ENCODE peak calls at places on chromosomes 12 and 14, in seven cellular contexts. E is fibroblast of lung, P is psoas muscle, Q is body of pancreas, U is neural crest cell, F is type B pancreatic cell, Y is uterus. V is an unnamed sample.

GRCh38 chr12:2691340-2692111 is 103.2 kb upstream of the FKBP4 start:
- DNase-seq in E (no peak), P (no peak), Q (peak; percentile 29), U (peak; percentile 33), F (peak; percentile 71), Y (no peak), V (no peak)

GRCh38 chr14:24095196-24096068 is 1.3 kb downstream of the PCK2 start:
- DNase-seq in E (peak; percentile 62), P (peak; percentile 70), Q (peak; percentile 43), U (no peak), F (no peak), Y (peak; percentile 43), V (no peak)

GRCh38 chr14:74875941-74876913 is at the start of gene PROX2:
- DNase-seq in E (no peak), P (no peak), Q (no peak), U (no peak), F (no peak), Y (no peak), V (no peak)

GRCh38 chr12:119780786-119781434 is 96.2 kb downstream of the CIT start:
- DNase-seq in E (peak; percentile 58), P (no peak), Q (peak; percentile 80), U (peak; percentile 14), F (no peak), Y (no peak), V (no peak)

GRCh38 chr12:104828015-104828414 is 130.1 kb downstream of the SLC41A2 start:
- DNase-seq in E (no peak), P (peak; percentile 28), Q (no peak), U (no peak), F (no peak), Y (no peak), V (no peak)

GRCh38 chr12:15555466-15555865 is 233.2 kb downstream of the PTPRO start:
- DNase-seq in E (no peak), P (no peak), Q (no peak), U (no peak), F (no peak), Y (no peak), V (no peak)

GRCh38 chr12:93785262-93786010 is 108.3 kb downstream of the CRADD start:
- DNase-seq in E (peak; percentile 98), P (peak; percentile 50), Q (peak; percentile 25), U (no peak), F (no peak), Y (peak; percentile 38), V (peak; percentile 85)

GRCh38 chr12:2443766-2444165 is 351.0 kb upstream of the FKBP4 start:
- DNase-seq in E (no peak), P (no peak), Q (no peak), U (no peak), F (no peak), Y (no peak), V (no peak)

GRCh38 chr14:67411820-67412421 is at the start of gene PLEK2:
- DNase-seq in E (peak; percentile 20), P (peak; percentile 64), Q (peak; percentile 87), U (no peak), F (no peak), Y (no peak), V (no peak)

GRCh38 chr12:77891531-77892147 is 60.9 kb downstream of the NAV3 start:
- DNase-seq in E (no peak), P (no peak), Q (no peak), U (no peak), F (no peak), Y (no peak), V (no peak)

GRCh38 chr14:61385002-61385685 is 63.8 kb downstream of the PRKCH start:
- DNase-seq in E (no peak), P (no peak), Q (no peak), U (no peak), F (no peak), Y (no peak), V (no peak)

GRCh38 chr14:83463500-83464098 is 1929.9 kb upstream of the SEL1L start:
- DNase-seq in E (peak; percentile 64), P (no peak), Q (peak; percentile 62), U (peak; percentile 54), F (no peak), Y (no peak), V (no peak)

GRCh38 chr12:39574785-39575497 is 44.7 kb downstream of the ABCD2 start:
- DNase-seq in E (peak; percentile 9), P (no peak), Q (no peak), U (no peak), F (no peak), Y (no peak), V (no peak)

GRCh38 chr12:89383235-89384049 is 31.1 kb upstream of the DUSP6 start:
- DNase-seq in E (peak; percentile 39), P (no peak), Q (no peak), U (no peak), F (no peak), Y (no peak), V (no peak)

GRCh38 chr12:1993871-1994371 is 10.3 kb downstream of the DCP1B start:
- DNase-seq in E (peak; percentile 93), P (no peak), Q (no peak), U (no peak), F (no peak), Y (no peak), V (no peak)

GRCh38 chr12:93080994-93081809 is 152.1 kb upstream of the EEA1 start:
- DNase-seq in E (peak; percentile 18), P (no peak), Q (no peak), U (no peak), F (no peak), Y (no peak), V (no peak)

GRCh38 chr12:103986823-103987222 is 21.2 kb downstream of the TDG start:
- DNase-seq in E (no peak), P (no peak), Q (no peak), U (no peak), F (no peak), Y (no peak), V (no peak)

GRCh38 chr12:27733791-27734190 is 23.2 kb downstream of the MRPS35 start:
- DNase-seq in E (no peak), P (no peak), Q (no peak), U (no peak), F (no peak), Y (no peak), V (no peak)

GRCh38 chr14:103066399-103066798 is 9.1 kb upstream of the CDC42BPB start:
- DNase-seq in E (no peak), P (peak; percentile 67), Q (peak; percentile 44), U (no peak), F (no peak), Y (no peak), V (no peak)

GRCh38 chr14:90970167-90970600 is 90.3 kb downstream of the RPS6KA5 start:
- DNase-seq in E (peak; percentile 66), P (no peak), Q (no peak), U (no peak), F (no peak), Y (no peak), V (no peak)

GRCh38 chr14:86305058-86305457 is 775.1 kb downstream of the FLRT2 start:
- DNase-seq in E (peak; percentile 5), P (no peak), Q (no peak), U (no peak), F (no peak), Y (no peak), V (no peak)

GRCh38 chr14:92426237-92426636 is 87.3 kb upstream of the RIN3 start:
- DNase-seq in E (peak; percentile 27), P (no peak), Q (no peak), U (no peak), F (no peak), Y (no peak), V (no peak)

GRCh38 chr12:23824358-23824757 is 125.1 kb downstream of the SOX5 start:
- DNase-seq in E (no peak), P (no peak), Q (no peak), U (no peak), F (no peak), Y (no peak), V (no peak)

DNA sequence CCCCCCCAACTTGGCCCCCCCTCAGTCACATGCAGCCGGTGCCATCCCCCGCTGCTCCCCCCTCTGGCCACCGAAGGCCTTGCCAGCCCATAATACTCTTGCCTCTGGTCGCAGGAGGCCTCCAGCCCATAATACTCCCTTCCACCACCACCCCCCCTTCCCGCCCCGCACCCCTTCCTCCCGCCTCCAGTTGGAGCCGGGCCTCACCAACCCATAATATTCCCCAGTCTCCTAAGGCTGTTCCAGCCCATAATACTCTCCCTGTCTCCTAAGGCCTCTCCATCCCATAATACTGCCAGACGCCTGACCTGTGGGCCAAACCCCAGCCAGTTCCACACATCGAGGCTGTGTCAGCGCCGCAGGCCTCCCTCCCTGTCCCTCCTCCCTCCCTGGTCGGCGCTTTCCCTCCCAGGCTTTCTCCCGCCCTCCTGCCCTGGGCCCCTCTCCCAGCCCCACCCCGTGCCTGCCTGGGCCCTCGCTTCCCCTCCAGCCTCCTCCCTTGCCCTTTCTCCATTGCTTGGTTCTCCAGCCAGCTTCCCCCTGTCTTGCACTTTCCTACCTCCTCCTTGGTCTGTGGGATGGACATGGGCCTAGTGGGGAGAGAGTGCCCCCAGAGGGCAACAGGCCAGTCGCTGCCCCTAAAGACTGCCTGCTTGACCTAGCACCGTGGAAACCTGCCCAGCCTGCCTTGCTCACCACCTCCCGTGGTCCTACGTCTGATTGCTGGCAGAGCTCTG is 6.8 kb upstream of the CHD4 start:
- DNase-seq in E (peak; percentile 100), P (peak; percentile 95), Q (peak; percentile 90), U (peak; percentile 85), F (peak; percentile 93), Y (peak; percentile 93), V (peak; percentile 97)
- TF ChIP-seq CTCF in E (peak; percentile 4), P (peak; percentile 7), Q (no peak), U (no peak), F (peak; percentile 43), Y (peak; percentile 8), V (no peak)

GRCh38 chr14:96303981-96304380 is 48.0 kb downstream of the BDKRB1 start:
- DNase-seq in E (no peak), P (no peak), Q (no peak), U (no peak), F (no peak), Y (no peak), V (no peak)

GRCh38 chr14:96304956-96305355 is 48.9 kb downstream of the BDKRB1 start:
- DNase-seq in E (no peak), P (no peak), Q (no peak), U (peak; percentile 11), F (no peak), Y (no peak), V (no peak)

GRCh38 chr14:96307434-96307833 is 51.4 kb downstream of the BDKRB1 start:
- DNase-seq in E (no peak), P (no peak), Q (no peak), U (no peak), F (no peak), Y (no peak), V (no peak)

GRCh38 chr14:96309128-96309906 is 53.3 kb downstream of the BDKRB1 start:
- DNase-seq in E (no peak), P (no peak), Q (peak; percentile 26), U (no peak), F (no peak), Y (no peak), V (no peak)

GRCh38 chr14:96309907-96310330 is 53.2 kb downstream of the ATG2B start:
- DNase-seq in E (peak; percentile 19), P (no peak), Q (no peak), U (no peak), F (no peak), Y (no peak), V (no peak)
- TF ChIP-seq CTCF in E (no peak), P (no peak), Q (no peak), U (no peak), F (peak; percentile 20), Y (no peak), V (no peak)

GRCh38 chr12:132342322-132342721 is 12.9 kb upstream of the GALNT9 start:
- DNase-seq in E (no peak), P (no peak), Q (no peak), U (no peak), F (no peak), Y (no peak), V (no peak)
- TF ChIP-seq CTCF in E (no peak), P (no peak), Q (no peak), U (peak; percentile 57), F (peak; percentile 66), Y (no peak), V (no peak)

GRCh38 chr12:124754491-124754890 is 109.2 kb downstream of the SCARB1 start:
- DNase-seq in E (no peak), P (no peak), Q (no peak), U (no peak), F (no peak), Y (no peak), V (no peak)
- TF ChIP-seq CTCF in E (no peak), P (no peak), Q (no peak), U (no peak), F (no peak), Y (no peak), V (no peak)

V was measured in coronary artery.